ENCODE peak calls at places on chromosomes 5 and 9, in six cellular contexts. N, A, M, K, O and P are unnamed samples. For H3K4me1, the result is how much of the 10 kb centered on the place peaks cover.

GRCh38 chr9:37408933-37409710 is 13.4 kb upstream of the GRHPR start:
- DNase-seq in M (no peak), N (no peak), A (no peak), O (no peak), K (no peak), P (no peak)

GRCh38 chr5:142323480-142324376 is 1.1 kb downstream of the SPRY4 start:
- DNase-seq in O (no peak), K (peak), A (no peak), M (no peak), N (peak), P (peak)

GRCh38 chr9:95207403-95207802 is 110.1 kb downstream of the FANCC start:
- DNase-seq in N (no peak), O (no peak), A (no peak), M (no peak), K (no peak), P (no peak)

GRCh38 chr5:57302643-57303042 is 128.8 kb downstream of the GPBP1 start:
- DNase-seq in N (peak), A (no peak), O (no peak), M (no peak), K (no peak), P (no peak)

GRCh38 chr5:43627028-43627427 is 24.0 kb downstream of the NNT start:
- DNase-seq in M (no peak), A (peak), N (peak), O (peak), K (no peak), P (peak)

GRCh38 chr9:86764230-86765039 is 182.9 kb downstream of the GAS1 start:
- DNase-seq in K (no peak), A (no peak), O (no peak), M (no peak), N (no peak), P (no peak)

GRCh38 chr9:93682155-93682968 is 106.0 kb downstream of the PHF2 start:
- DNase-seq in A (peak), O (peak), K (peak), N (peak), M (peak), P (peak)

GRCh38 chr9:135618866-135619598 is 20.3 kb downstream of the GLT6D1 start:
- DNase-seq in M (no peak), A (no peak), K (no peak), N (no peak), O (no peak), P (no peak)

GRCh38 chr5:891837-892389 is 688 bp downstream of the BRD9 start:
- DNase-seq in N (peak), A (no peak), M (no peak), O (no peak), K (no peak), P (peak)

GRCh38 chr9:90906316-90907055 is 104.9 kb downstream of the SYK start:
- DNase-seq in A (no peak), O (no peak), N (peak), M (no peak), K (no peak), P (no peak)

GRCh38 chr5:172789687-172790495 is 18.9 kb upstream of the DUSP1 start:
- DNase-seq in M (no peak), O (no peak), A (no peak), N (no peak), K (peak), P (no peak)

GRCh38 chr9:35515766-35516165 is 25.9 kb downstream of the RUSC2 start:
- DNase-seq in N (no peak), O (no peak), M (no peak), A (no peak), K (no peak), P (peak)

GRCh38 chr9:95382433-95382832 is 64.9 kb upstream of the FANCC start:
- DNase-seq in K (no peak), M (no peak), A (no peak), N (no peak), O (peak), P (no peak)

GRCh38 chr5:171535162-171535561 is 115.7 kb downstream of the FGF18 start:
- DNase-seq in N (no peak), K (no peak), M (no peak), O (no peak), A (no peak), P (no peak)

GRCh38 chr5:22621084-22621483 is 232.1 kb downstream of the CDH12 start:
- DNase-seq in K (no peak), A (no peak), O (no peak), M (no peak), N (no peak), P (no peak)

GRCh38 chr9:77960356-77961153 is 71.1 kb downstream of the GNAQ start:
- DNase-seq in N (no peak), A (no peak), O (no peak), K (no peak), M (no peak), P (no peak)

GRCh38 chr9:2083552-2083951 is 68.4 kb downstream of the SMARCA2 start:
- DNase-seq in K (no peak), A (no peak), M (no peak), O (no peak), N (no peak), P (no peak)

GRCh38 chr9:8224381-8224791 is 424.8 kb upstream of the DMAC1 start:
- DNase-seq in M (no peak), K (no peak), A (no peak), N (no peak), O (no peak), P (no peak)

GRCh38 chr5:14851067-14851422 is 20.5 kb downstream of the ANKH start:
- DNase-seq in A (no peak), O (no peak), M (no peak), N (no peak), K (no peak), P (no peak)

GRCh38 chr9:101479337-101480045 is 43.9 kb upstream of the ALDOB start:
- DNase-seq in M (no peak), A (no peak), N (no peak), K (no peak), O (no peak), P (peak)

GRCh38 chr9:35826071-35826701 is 2.3 kb downstream of the FAM221B start:
- DNase-seq in A (peak), M (no peak), O (peak), N (peak), K (peak), P (peak)

GRCh38 chr5:107979272-107979671 is 308.5 kb upstream of the EFNA5 start:
- DNase-seq in A (no peak), M (no peak), K (no peak), O (no peak), N (peak), P (peak)

GRCh38 chr9:83722726-83723495 is 15.2 kb upstream of the UBQLN1 start:
- DNase-seq in N (no peak), K (no peak), O (no peak), A (no peak), M (no peak), P (no peak)

GRCh38 chr9:34371886-34372597 is 4.7 kb downstream of the MYORG start:
- DNase-seq in A (no peak), M (no peak), K (no peak), O (no peak), N (no peak), P (no peak)

GRCh38 chr9:86281577-86282076 is 711 bp downstream of the ISCA1 start:
- DNase-seq in M (no peak), A (no peak), N (no peak), K (no peak), O (no peak), P (no peak)

GRCh38 chr9:126612329-126612812 is 1.4 kb upstream of the LMX1B start:
- DNase-seq in M (no peak), N (no peak), A (no peak), O (no peak), K (no peak), P (no peak)

GRCh38 chr9:113580041-113580953 is 116.8 kb downstream of the RGS3 start:
- DNase-seq in O (no peak), N (peak), A (peak), K (peak), M (peak), P (peak)

GRCh38 chr5:39869396-39869795 is 444.6 kb upstream of the DAB2 start:
- DNase-seq in O (no peak), M (no peak), N (no peak), A (no peak), K (no peak), P (no peak)

GRCh38 chr9:127761061-127761460 is 17.4 kb downstream of the SH2D3C start:
- DNase-seq in A (no peak), K (no peak), N (no peak), O (no peak), M (no peak), P (no peak)

GRCh38 chr5:146652547-146652946 is 136.6 kb upstream of the GPR151 start:
- DNase-seq in M (no peak), O (no peak), A (no peak), N (no peak), K (no peak), P (no peak)

GRCh38 chr9:134800791-134801339 is 79.7 kb upstream of the FCN2 start:
- DNase-seq in A (peak), K (no peak), M (peak), N (no peak), O (no peak), P (no peak)

GRCh38 chr5:167802755-167803431 is 488.6 kb upstream of the WWC1 start:
- DNase-seq in M (no peak), O (no peak), K (no peak), N (no peak), A (no peak), P (no peak)

DNA sequence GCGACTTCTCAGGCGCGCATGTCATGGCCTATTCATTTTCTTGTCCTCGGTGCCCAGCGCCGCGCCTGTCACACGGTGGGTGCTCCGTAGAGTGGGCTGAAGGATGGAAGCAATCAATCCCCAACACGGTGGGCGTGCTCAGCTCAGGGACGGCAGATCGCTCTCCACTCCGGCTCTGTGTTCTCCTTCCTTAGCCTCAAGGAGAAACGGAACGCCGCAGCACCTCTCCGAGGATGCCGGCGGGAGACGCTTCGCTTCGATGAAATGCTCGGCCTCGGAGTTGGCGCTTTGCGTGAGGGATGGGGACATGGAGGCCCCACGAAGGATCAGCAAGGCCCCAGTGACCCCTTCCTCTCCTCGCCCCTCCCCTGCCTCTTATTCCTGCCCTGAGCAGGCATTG is 199.5 kb downstream of the C9orf50 start:
- DNase-seq in A (no peak), M (no peak), N (no peak), O (no peak), K (no peak), P (no peak)
- H3K4me1 ChIP-seq in A (under half), M (under half), N (under half), O (under half), K (under half), P (under half)

DNA sequence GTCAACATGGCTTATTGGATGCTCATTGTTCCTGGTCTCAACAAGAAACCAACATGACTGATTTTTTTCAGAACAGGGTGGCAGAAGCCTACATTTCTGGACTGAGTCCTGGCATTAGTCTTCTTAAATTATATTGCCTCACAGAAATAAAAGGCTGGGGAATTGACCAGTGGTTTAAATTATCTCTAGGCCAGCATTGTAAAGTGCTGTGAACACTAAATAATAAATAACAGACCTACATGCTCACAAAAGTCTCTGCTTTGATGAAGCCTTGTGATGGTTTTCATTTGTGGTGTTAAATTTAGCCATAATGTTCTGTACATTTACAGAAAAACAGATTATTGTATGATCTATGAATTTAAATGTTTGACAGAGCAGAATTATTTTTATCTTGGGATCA is 44.7 kb upstream of the CD180 start:
- DNase-seq in O (no peak), N (no peak), A (no peak), M (no peak), K (no peak), P (no peak)
- TF ChIP-seq POLR2A in O (no peak), N (no peak), A (no peak), M (no peak), K (no peak), P (no peak)

GRCh38 chr9:98226968-98227367 is 28.5 kb downstream of the TBC1D2 start:
- DNase-seq in O (no peak), N (no peak), A (no peak), K (no peak), M (no peak), P (no peak)
- H3K27ac ChIP-seq in O (no peak), N (peak), A (no peak), K (no peak), M (no peak), P (no peak)

DNA sequence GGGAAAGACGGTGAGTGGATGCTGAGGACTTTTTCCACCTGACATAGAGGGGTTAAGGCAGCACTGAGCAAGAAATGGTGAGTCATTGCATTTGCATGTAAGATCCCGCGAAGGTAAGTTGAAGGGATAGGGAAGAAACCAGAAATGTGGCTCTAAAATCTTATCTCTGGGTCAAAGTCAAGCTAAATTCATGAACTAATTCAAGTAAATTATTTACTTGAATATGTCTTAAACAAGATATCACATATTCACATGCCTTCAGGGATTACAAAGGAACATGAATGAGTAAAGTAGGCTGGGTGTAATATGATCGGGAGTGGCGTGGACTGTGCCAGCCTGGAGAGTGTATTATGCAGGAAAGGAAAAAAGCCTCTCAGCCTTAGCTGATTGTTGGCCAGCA is 74.4 kb upstream of the EQTN start:
- DNase-seq in N (no peak), K (no peak), M (no peak), O (peak), A (no peak), P (peak)
- H3K4me1 ChIP-seq in N (under half), K (under half), M (under half), O (under half), A (under half), P (half or more)

GRCh38 chr9:128881884-128882676 is at the start of the genes KYAT1 and LRRC8A:
- DNase-seq in K (peak), A (peak), N (peak), O (peak), M (peak), P (peak)
- TF ChIP-seq POLR2A in K (peak), A (no peak), N (peak), O (peak), M (peak), P (peak)

GRCh38 chr5:80069251-80069650 is 34.1 kb downstream of the THBS4 start:
- DNase-seq in N (no peak), A (no peak), O (no peak), K (no peak), M (no peak), P (no peak)

GRCh38 chr5:80070338-80071056 is 35.3 kb downstream of the THBS4 start:
- DNase-seq in K (no peak), N (peak), M (no peak), O (no peak), A (no peak), P (no peak)

GRCh38 chr5:80068775-80069174 is 33.6 kb downstream of the THBS4 start:
- DNase-seq in M (no peak), O (no peak), N (no peak), K (no peak), A (no peak), P (no peak)

GRCh38 chr5:80071510-80072021 is 36.4 kb downstream of the THBS4 start:
- DNase-seq in M (no peak), K (no peak), N (no peak), A (no peak), O (no peak), P (no peak)

DNA sequence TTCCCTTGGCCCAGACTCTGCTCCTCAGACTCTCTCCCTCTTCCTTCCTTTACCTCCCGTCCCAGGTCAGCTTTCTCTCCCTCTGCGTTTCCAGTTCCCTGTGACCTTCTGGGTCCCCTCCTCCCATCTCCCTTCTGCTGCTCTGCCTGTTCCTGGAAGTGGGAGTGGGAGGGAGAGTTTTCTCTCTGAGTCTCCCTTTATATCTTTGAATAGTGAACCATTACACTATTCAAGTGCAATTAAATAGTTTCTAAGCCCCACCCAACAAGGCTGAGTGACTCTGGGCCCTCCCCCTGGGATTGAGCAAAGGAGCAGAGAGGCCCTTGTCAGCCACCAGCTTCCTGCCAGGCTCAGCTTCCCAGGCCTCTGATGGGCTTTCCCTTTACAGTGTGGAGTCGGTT is 34.8 kb downstream of the THBS4 start:
- DNase-seq in A (no peak), K (no peak), O (no peak), M (no peak), N (no peak), P (no peak)
- H3K27ac ChIP-seq in A (peak), K (peak), O (no peak), M (no peak), N (no peak), P (no peak)

GRCh38 chr9:69176446-69177135 is 2.5 kb downstream of the TJP2 start:
- DNase-seq in N (no peak), M (no peak), K (no peak), O (no peak), A (no peak), P (no peak)
- H3K4me1 ChIP-seq in N (under half), M (under half), K (half or more), O (half or more), A (under half), P (half or more)